ENCODE peak calls at places on chromosome X, in eight cellular contexts. U is GM23338, Z is transverse colon, F is spleen, W is breast epithelium, O is esophagus muscularis mucosa, I is stomach, Q is endothelial cell of umbilical vein. P is an unnamed sample.
A peak's percentile ranks its signal among the peaks of the same experiment; 100 is the strongest.

GRCh38 chrX:77389891-77390290 is 57.3 kb upstream of the FGF16 start:
- DNase-seq in U (no peak), Z (no peak), F (no peak), W (no peak), O (no peak), I (no peak), Q (no peak), P (no peak)

GRCh38 chrX:42855262-42855661 is 77.3 kb upstream of the PPP1R2C start:
- DNase-seq in U (no peak), Z (no peak), F (no peak), W (no peak), O (no peak), I (no peak), Q (no peak), P (no peak)

GRCh38 chrX:110678591-110678990 is 117.0 kb downstream of the CHRDL1 start:
- DNase-seq in U (peak; percentile 37), Z (no peak), F (no peak), W (no peak), O (no peak), I (no peak), Q (no peak), P (no peak)

GRCh38 chrX:78923198-78924015 is 21.8 kb upstream of the P2RY10 start:
- DNase-seq in U (no peak), Z (no peak), F (no peak), W (no peak), O (no peak), I (no peak), Q (no peak), P (no peak)

GRCh38 chrX:69257504-69258127 is 92.4 kb upstream of the PJA1 start:
- DNase-seq in U (no peak), Z (no peak), F (no peak), W (no peak), O (no peak), I (no peak), Q (no peak), P (no peak)

GRCh38 chrX:8868906-8869305 is 67.7 kb upstream of the FAM9A start:
- DNase-seq in U (no peak), Z (no peak), F (no peak), W (no peak), O (no peak), I (no peak), Q (peak; percentile 3), P (no peak)

GRCh38 chrX:7120578-7121219 is 26.8 kb upstream of the STS start:
- DNase-seq in U (no peak), Z (peak; percentile 54), F (no peak), W (no peak), O (no peak), I (no peak), Q (peak; percentile 76), P (no peak)

GRCh38 chrX:9860826-9861225 is 74.6 kb downstream of the SHROOM2 start:
- DNase-seq in U (no peak), Z (no peak), F (no peak), W (no peak), O (no peak), I (no peak), Q (no peak), P (no peak)

GRCh38 chrX:48466696-48467095 is 3.4 kb downstream of the SLC38A5 start:
- DNase-seq in U (peak; percentile 46), Z (no peak), F (peak; percentile 52), W (no peak), O (no peak), I (no peak), Q (no peak), P (no peak)

GRCh38 chrX:109889289-109890006 is 113.5 kb upstream of the TMEM164 start:
- DNase-seq in U (peak; percentile 11), Z (no peak), F (no peak), W (no peak), O (no peak), I (no peak), Q (no peak), P (no peak)

GRCh38 chrX:23952984-23953907 is 45.4 kb downstream of the CXorf58 start:
- DNase-seq in U (peak; percentile 43), Z (no peak), F (no peak), W (no peak), O (no peak), I (no peak), Q (peak; percentile 4), P (no peak)

DNA sequence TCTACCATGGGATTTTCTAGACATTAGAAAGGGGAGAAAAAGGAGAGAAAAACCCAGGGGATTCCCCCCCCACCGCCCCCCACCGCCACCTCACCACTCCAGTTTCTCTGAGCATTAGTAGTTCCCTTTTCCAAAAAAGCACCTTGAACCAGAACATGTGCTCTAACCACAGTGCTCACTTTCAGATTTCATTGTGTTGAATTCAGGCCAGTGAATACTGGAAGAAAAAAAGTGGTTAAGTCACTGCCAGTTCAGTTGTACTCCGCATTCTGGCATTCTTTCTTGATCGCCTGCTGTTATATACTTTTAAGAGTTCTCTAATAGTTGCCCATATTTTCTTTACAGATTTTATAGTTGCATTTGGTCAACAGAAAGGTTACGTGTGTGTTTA is 40.9 kb downstream of the JADE3 start:
- DNase-seq in U (no peak), Z (no peak), F (no peak), W (no peak), O (no peak), I (no peak), Q (no peak), P (no peak)
- TF ChIP-seq POLR2AphosphoS5 in U (no peak), Z (no peak), F (no peak), W (no peak), O (no peak), I (no peak), Q (no peak), P (no peak)

GRCh38 chrX:139532834-139533233 is 2.3 kb downstream of the F9 start:
- DNase-seq in U (no peak), Z (no peak), F (no peak), W (no peak), O (no peak), I (no peak), Q (no peak), P (no peak)

GRCh38 chrX:139533444-139533843 is 2.9 kb downstream of the F9 start:
- DNase-seq in U (no peak), Z (no peak), F (no peak), W (no peak), O (no peak), I (no peak), Q (no peak), P (no peak)

DNA sequence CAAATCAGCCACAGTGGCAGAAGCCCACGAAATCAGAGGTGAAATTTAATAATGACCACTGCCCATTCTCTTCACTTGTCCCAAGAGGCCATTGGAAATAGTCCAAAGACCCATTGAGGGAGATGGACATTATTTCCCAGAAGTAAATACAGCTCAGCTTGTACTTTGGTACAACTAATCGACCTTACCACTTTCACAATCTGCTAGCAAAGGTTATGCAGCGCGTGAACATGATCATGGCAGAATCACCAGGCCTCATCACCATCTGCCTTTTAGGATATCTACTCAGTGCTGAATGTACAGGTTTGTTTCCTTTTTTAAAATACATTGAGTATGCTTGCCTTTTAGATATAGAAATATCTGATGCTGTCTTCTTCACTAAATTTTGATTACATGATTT is at the start of gene F9:
- DNase-seq in U (no peak), Z (no peak), F (no peak), W (no peak), O (no peak), I (no peak), Q (no peak), P (no peak)
- H3K4me3 ChIP-seq in U (no peak within 1 kb of the TSS), Z (no peak within 1 kb of the TSS), F (no peak within 1 kb of the TSS), W (no peak within 1 kb of the TSS), O (no peak within 1 kb of the TSS), I (no peak within 1 kb of the TSS), Q (no peak within 1 kb of the TSS), P (no peak within 1 kb of the TSS)

GRCh38 chrX:65685112-65685511 is 17.7 kb downstream of the MSN start:
- DNase-seq in U (no peak), Z (no peak), F (no peak), W (no peak), O (no peak), I (no peak), Q (no peak), P (no peak)

GRCh38 chrX:65689377-65689776 is 21.9 kb downstream of the MSN start:
- DNase-seq in U (no peak), Z (no peak), F (no peak), W (no peak), O (no peak), I (no peak), Q (no peak), P (no peak)

GRCh38 chrX:65688403-65688881 is 21.0 kb downstream of the MSN start:
- DNase-seq in U (no peak), Z (peak; percentile 21), F (no peak), W (no peak), O (no peak), I (no peak), Q (no peak), P (no peak)

GRCh38 chrX:65687367-65687766 is 19.9 kb downstream of the MSN start:
- DNase-seq in U (no peak), Z (no peak), F (no peak), W (no peak), O (no peak), I (no peak), Q (no peak), P (no peak)

GRCh38 chrX:65686246-65686645 is 18.8 kb downstream of the MSN start:
- DNase-seq in U (no peak), Z (no peak), F (no peak), W (no peak), O (no peak), I (no peak), Q (peak; percentile 41), P (no peak)
- H3K4me1 ChIP-seq in U (no peaks in the 10 kb centered on the region), Z (peaks cover 60% of the 10 kb centered on the region), F (peaks cover 55% of the 10 kb centered on the region), W (no peaks in the 10 kb centered on the region), O (peaks cover 97% of the 10 kb centered on the region), I (peaks cover 78% of the 10 kb centered on the region), Q (peaks cover 66% of the 10 kb centered on the region), P (peaks cover 44% of the 10 kb centered on the region)

DNA sequence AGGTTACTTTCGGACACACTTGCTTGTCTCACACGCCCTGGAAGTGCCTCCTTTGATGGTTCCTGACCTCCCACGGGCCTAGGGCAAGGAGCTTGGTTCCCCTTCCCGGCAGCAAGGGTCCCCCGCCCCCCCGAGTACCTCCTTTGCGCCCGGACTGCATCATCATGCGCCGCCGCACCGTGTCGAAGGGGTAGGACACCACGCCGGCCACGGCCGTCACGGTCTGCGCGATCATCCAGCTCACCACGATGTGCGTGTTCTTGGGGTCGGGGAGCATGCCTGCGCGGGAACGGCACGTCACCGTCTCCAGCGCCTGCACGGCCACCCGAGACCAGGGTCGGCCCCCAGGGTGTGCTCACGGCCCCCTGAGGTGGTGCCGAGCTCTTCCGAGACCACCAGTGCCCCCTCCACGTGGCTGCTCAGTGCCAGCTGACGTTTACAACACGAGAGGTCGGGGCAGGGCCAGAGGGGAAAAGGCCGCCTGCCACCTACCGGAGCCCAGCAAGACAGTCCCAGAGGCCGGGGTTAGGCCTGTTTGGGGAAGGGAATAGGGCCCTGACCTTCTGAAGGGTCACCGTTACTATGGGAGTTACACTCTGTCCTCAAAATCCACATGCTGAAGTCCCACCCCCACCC is 4.7 kb downstream of the SLC25A6 start:
- DNase-seq in U (no peak), Z (no peak), F (peak; percentile 79), W (peak; percentile 43), O (no peak), I (no peak), Q (no peak), P (peak; percentile 72)
- TF ChIP-seq POLR2AphosphoS5 in U (peak; percentile 35), Z (no peak), F (peak; percentile 14), W (no peak), O (no peak), I (no peak), Q (no peak), P (no peak)

P was measured in suprapubic skin.